ENCODE peak calls at places on chromosome 20, in nine cellular contexts. L is cardiac muscle cell, F is HEK293T, U is uterus, E is astrocyte of the spinal cord, X is GM10248, G is nephron progenitor cell, C is T-helper 1 cell, P is epithelial cell of esophagus. M is an unnamed sample.

GRCh38 chr20:50085146-50085480 is 27.8 kb downstream of the UBE2V1 start:
- DNase-seq in L (no peak), F (no peak), U (no peak), E (no peak), X (no peak), G (no peak), C (no peak), P (no peak), M (no peak)

GRCh38 chr20:15265910-15266309 is 928.5 kb upstream of the FLRT3 start:
- DNase-seq in L (no peak), F (no peak), U (no peak), E (no peak), X (no peak), G (no peak), C (no peak), P (peak), M (no peak)

GRCh38 chr20:41553142-41553879 is 64.9 kb downstream of the CHD6 start:
- DNase-seq in L (no peak), F (no peak), U (no peak), E (no peak), X (peak), G (no peak), C (no peak), P (peak), M (no peak)

GRCh38 chr20:62944746-62945145 is 6.8 kb downstream of the GID8 start:
- DNase-seq in L (no peak), F (no peak), U (no peak), E (no peak), X (no peak), G (no peak), C (no peak), P (no peak), M (no peak)

GRCh38 chr20:63935447-63935846 is 20.8 kb downstream of the UCKL1 start:
- DNase-seq in L (no peak), F (no peak), U (no peak), E (no peak), X (no peak), G (no peak), C (no peak), P (no peak), M (no peak)

GRCh38 chr20:35742741-35743523 is 872 bp upstream of the RBM39 start:
- DNase-seq in L (peak), F (no peak), U (no peak), E (peak), X (peak), G (no peak), C (no peak), P (no peak), M (no peak)

GRCh38 chr20:18813483-18813882 is at the start of gene SCP2D1:
- DNase-seq in L (no peak), F (no peak), U (no peak), E (no peak), X (no peak), G (no peak), C (no peak), P (no peak), M (no peak)

GRCh38 chr20:17621229-17621968 is 51.5 kb downstream of the DSTN start:
- DNase-seq in L (no peak), F (no peak), U (peak), E (no peak), X (no peak), G (no peak), C (no peak), P (no peak), M (no peak)

GRCh38 chr20:61934716-61935530 is 130.8 kb downstream of the TAF4 start:
- DNase-seq in L (no peak), F (no peak), U (no peak), E (no peak), X (no peak), G (no peak), C (no peak), P (no peak), M (no peak)